ENCODE peak calls at places on chromosome 15, in seven cellular contexts. One of them, this sample, is unnamed.

GRCh38 chr15:26866298-26867198 is at the start of gene GABRA5:
- DNase-seq in kidney epithelial cell: no peak
- DNase-seq in PC-3: peak; percentile 15
- DNase-seq in GM13977: no peak
- DNase-seq in tibial artery: no peak
- DNase-seq in MM.1S: no peak
- DNase-seq in progenitor cell of endocrine pancreas: peak; percentile 49
- DNase-seq in this sample: no peak

GRCh38 chr15:83204697-83205096 is 2.9 kb downstream of the HDGFL3 start:
- DNase-seq in kidney epithelial cell: no peak
- DNase-seq in PC-3: no peak
- DNase-seq in GM13977: no peak
- DNase-seq in tibial artery: no peak
- DNase-seq in MM.1S: no peak
- DNase-seq in progenitor cell of endocrine pancreas: no peak
- DNase-seq in this sample: no peak

GRCh38 chr15:101092186-101092866 is 159.5 kb downstream of the CHSY1 start:
- DNase-seq in kidney epithelial cell: no peak
- DNase-seq in PC-3: no peak
- DNase-seq in GM13977: no peak
- DNase-seq in tibial artery: no peak
- DNase-seq in MM.1S: no peak
- DNase-seq in progenitor cell of endocrine pancreas: no peak
- DNase-seq in this sample: no peak

GRCh38 chr15:33729648-33730047 is 238.6 kb upstream of the CHRM5 start:
- DNase-seq in kidney epithelial cell: no peak
- DNase-seq in PC-3: peak; percentile 79
- DNase-seq in GM13977: no peak
- DNase-seq in tibial artery: no peak
- DNase-seq in MM.1S: no peak
- DNase-seq in progenitor cell of endocrine pancreas: no peak
- DNase-seq in this sample: no peak

GRCh38 chr15:53759333-53759975 is at the start of gene WDR72:
- DNase-seq in kidney epithelial cell: no peak
- DNase-seq in PC-3: no peak
- DNase-seq in GM13977: no peak
- DNase-seq in tibial artery: no peak
- DNase-seq in MM.1S: peak; percentile 23
- DNase-seq in progenitor cell of endocrine pancreas: peak; percentile 20
- DNase-seq in this sample: no peak

GRCh38 chr15:60585743-60586708 is 107.1 kb upstream of the ICE2 start:
- DNase-seq in kidney epithelial cell: peak; percentile 23
- DNase-seq in PC-3: peak; percentile 74
- DNase-seq in GM13977: peak; percentile 52
- DNase-seq in tibial artery: peak; percentile 63
- DNase-seq in MM.1S: peak; percentile 77
- DNase-seq in progenitor cell of endocrine pancreas: peak; percentile 30
- DNase-seq in this sample: no peak

GRCh38 chr15:20353966-20354883 is 187.4 kb downstream of the GOLGA6L6 start:
- DNase-seq in kidney epithelial cell: no peak
- DNase-seq in PC-3: no peak
- DNase-seq in GM13977: peak; percentile 23
- DNase-seq in tibial artery: no peak
- DNase-seq in MM.1S: no peak
- DNase-seq in progenitor cell of endocrine pancreas: no peak
- DNase-seq in this sample: no peak

GRCh38 chr15:75227663-75228280 is 26.1 kb downstream of the C15orf39 start:
- DNase-seq in kidney epithelial cell: no peak
- DNase-seq in PC-3: no peak
- DNase-seq in GM13977: no peak
- DNase-seq in tibial artery: no peak
- DNase-seq in MM.1S: no peak
- DNase-seq in progenitor cell of endocrine pancreas: no peak
- DNase-seq in this sample: no peak

GRCh38 chr15:70121656-70122297 is 24.1 kb upstream of the TLE3 start:
- DNase-seq in kidney epithelial cell: no peak
- DNase-seq in PC-3: peak; percentile 71
- DNase-seq in GM13977: no peak
- DNase-seq in tibial artery: peak; percentile 88
- DNase-seq in MM.1S: no peak
- DNase-seq in progenitor cell of endocrine pancreas: no peak
- DNase-seq in this sample: no peak

GRCh38 chr15:70195808-70196304 is 98.1 kb upstream of the TLE3 start:
- DNase-seq in kidney epithelial cell: peak; percentile 71
- DNase-seq in PC-3: peak; percentile 6
- DNase-seq in GM13977: no peak
- DNase-seq in tibial artery: peak; percentile 85
- DNase-seq in MM.1S: no peak
- DNase-seq in progenitor cell of endocrine pancreas: no peak
- DNase-seq in this sample: no peak

GRCh38 chr15:70882361-70882760 is 9.9 kb downstream of the THAP10 start:
- DNase-seq in kidney epithelial cell: no peak
- DNase-seq in PC-3: no peak
- DNase-seq in GM13977: no peak
- DNase-seq in tibial artery: no peak
- DNase-seq in MM.1S: no peak
- DNase-seq in progenitor cell of endocrine pancreas: no peak
- DNase-seq in this sample: no peak

GRCh38 chr15:44308415-44308814 is 19.9 kb downstream of the GOLM2 start:
- DNase-seq in kidney epithelial cell: no peak
- DNase-seq in PC-3: no peak
- DNase-seq in GM13977: peak; percentile 44
- DNase-seq in tibial artery: no peak
- DNase-seq in MM.1S: peak; percentile 88
- DNase-seq in progenitor cell of endocrine pancreas: no peak
- DNase-seq in this sample: no peak

GRCh38 chr15:40543631-40544294 is 21.1 kb downstream of the CCDC32 start:
- DNase-seq in kidney epithelial cell: no peak
- DNase-seq in PC-3: no peak
- DNase-seq in GM13977: peak; percentile 36
- DNase-seq in tibial artery: no peak
- DNase-seq in MM.1S: peak; percentile 71
- DNase-seq in progenitor cell of endocrine pancreas: no peak
- DNase-seq in this sample: no peak

DNA sequence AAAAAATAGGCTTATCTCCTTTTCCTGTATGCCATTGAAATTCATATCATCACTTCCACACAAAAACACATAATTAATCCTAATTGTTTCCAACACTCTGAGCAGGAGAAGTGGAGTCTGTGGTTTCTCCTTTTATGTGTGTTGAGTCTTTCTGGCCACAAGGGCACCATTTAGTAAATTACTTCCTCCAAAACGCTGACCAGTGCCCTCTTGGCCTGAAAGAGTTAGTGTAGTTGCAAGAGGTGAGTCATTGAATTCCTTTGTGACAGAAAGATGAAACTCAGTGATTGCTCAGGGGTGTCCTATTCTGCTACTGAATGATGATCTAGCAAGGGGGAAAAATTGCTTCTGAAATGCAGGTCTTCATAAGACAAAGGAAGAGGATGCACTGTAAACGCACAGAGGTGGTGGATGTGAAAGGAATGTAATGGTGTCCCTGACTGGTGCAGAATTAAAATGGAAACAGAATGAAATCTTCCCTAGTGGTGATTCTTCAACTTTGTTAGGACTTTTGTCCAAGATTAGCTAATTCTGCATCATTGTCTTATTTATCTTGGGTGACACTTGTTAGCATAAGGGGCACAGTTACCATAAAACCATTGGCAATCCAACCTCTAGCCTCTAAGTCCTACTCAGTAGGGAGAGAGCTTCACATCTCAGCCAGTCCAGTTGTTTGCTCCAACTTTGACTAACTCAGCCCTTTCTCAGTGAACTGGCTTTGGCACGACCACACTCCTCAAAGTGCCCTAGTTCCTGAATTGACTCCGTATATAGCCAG is 208.4 kb upstream of the NANOGP8 start:
- DNase-seq in kidney epithelial cell: peak; percentile 69
- DNase-seq in PC-3: peak; percentile 89
- DNase-seq in GM13977: no peak
- DNase-seq in tibial artery: no peak
- DNase-seq in MM.1S: no peak
- DNase-seq in progenitor cell of endocrine pancreas: no peak
- DNase-seq in this sample: no peak
- TF ChIP-seq CTCF in kidney epithelial cell: no peak
- TF ChIP-seq CTCF in PC-3: peak; percentile 59
- TF ChIP-seq CTCF in GM13977: no peak
- TF ChIP-seq CTCF in tibial artery: no peak
- TF ChIP-seq CTCF in MM.1S: no peak
- TF ChIP-seq CTCF in progenitor cell of endocrine pancreas: peak; percentile 21
- TF ChIP-seq CTCF in this sample: no peak

DNA sequence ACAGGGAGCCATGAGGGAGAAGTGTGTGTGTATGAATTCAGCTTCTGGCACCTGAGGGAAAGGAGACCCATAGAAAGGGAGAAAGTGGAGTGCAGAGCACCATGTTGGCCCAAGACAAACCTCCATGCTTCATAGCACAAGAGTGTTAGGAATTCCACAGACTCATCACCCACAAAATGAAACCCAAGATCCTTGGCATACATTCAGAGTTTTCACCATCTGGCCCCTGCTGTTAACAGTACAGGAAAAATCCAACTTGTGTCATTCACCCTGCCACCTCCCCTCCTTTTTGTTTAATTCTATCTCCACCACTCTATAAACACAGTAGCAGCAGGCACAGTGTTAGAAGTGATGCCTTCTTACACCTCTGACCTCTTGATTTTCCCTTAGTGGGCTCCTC is 60.0 kb upstream of the MNS1 start:
- DNase-seq in kidney epithelial cell: peak; percentile 32
- DNase-seq in PC-3: no peak
- DNase-seq in GM13977: no peak
- DNase-seq in tibial artery: no peak
- DNase-seq in MM.1S: no peak
- DNase-seq in progenitor cell of endocrine pancreas: no peak
- DNase-seq in this sample: no peak
- TF ChIP-seq CTCF in kidney epithelial cell: no peak
- TF ChIP-seq CTCF in PC-3: no peak
- TF ChIP-seq CTCF in GM13977: no peak
- TF ChIP-seq CTCF in tibial artery: no peak
- TF ChIP-seq CTCF in MM.1S: no peak
- TF ChIP-seq CTCF in progenitor cell of endocrine pancreas: no peak
- TF ChIP-seq CTCF in this sample: no peak

DNA sequence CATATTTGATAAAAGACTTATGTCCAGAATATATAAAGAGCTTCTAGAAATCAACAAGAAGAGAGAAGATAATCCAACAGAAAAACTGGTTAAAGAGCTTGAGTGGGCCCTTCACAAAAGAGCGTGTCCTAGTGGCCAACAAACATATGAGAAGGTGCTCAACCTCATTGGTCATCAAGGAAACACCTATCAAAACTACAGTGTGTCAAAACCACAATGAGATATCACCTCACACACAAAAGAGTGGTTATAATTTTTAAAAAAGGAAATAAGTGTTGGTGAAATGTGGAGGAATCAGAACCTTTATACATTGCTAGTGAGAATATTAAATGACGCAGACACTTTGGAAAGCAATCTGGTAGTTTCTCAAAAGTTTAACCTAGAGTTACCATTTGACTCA is 68.4 kb upstream of the KLF13 start:
- DNase-seq in kidney epithelial cell: no peak
- DNase-seq in PC-3: no peak
- DNase-seq in GM13977: no peak
- DNase-seq in tibial artery: no peak
- DNase-seq in MM.1S: no peak
- DNase-seq in progenitor cell of endocrine pancreas: no peak
- DNase-seq in this sample: no peak
- TF ChIP-seq CTCF in kidney epithelial cell: no peak
- TF ChIP-seq CTCF in PC-3: no peak
- TF ChIP-seq CTCF in GM13977: no peak
- TF ChIP-seq CTCF in tibial artery: no peak
- TF ChIP-seq CTCF in MM.1S: no peak
- TF ChIP-seq CTCF in progenitor cell of endocrine pancreas: no peak
- TF ChIP-seq CTCF in this sample: no peak

DNA sequence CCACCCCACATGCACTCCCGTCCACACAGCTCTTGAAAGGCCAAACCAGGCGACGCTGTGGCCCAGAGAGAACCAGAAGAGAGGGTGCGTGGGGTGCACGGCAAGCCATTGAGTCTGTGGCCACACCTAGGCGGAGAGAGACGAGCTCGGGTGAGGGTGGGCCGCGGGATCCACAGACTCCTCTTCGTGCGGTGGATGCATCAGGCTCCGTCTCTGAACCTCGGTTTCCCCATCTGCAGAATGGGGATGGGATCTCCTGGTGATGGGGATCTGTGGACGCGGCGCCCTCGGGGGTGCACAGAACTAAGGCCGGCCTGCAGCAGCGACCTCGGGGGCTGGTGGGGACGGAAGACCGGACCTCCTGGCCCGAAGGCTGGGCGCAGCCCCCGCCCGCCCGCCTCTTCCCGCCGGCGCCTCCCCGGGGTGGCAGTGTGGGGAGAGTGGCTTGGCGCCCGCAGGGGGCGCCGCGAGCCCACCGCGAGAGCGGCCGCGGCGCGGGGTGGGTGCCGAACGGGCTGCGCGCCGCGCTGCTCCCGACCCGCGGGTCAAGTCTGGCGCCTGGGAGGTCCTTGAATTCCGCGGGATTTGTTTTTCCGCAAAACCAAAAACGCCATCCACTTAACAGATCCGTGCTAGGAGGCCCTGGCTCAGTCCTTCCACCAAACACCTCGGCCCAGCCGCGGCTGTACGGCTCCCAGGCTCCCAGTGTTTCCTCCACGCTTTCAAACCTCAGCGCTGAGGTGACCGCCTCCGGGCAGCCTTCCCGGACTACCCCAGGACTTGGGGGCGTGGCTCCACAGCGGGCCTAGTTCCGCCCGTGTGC is 13.2 kb upstream of the ADPGK start:
- DNase-seq in kidney epithelial cell: no peak
- DNase-seq in PC-3: peak; percentile 19
- DNase-seq in GM13977: peak; percentile 78
- DNase-seq in tibial artery: no peak
- DNase-seq in MM.1S: peak; percentile 55
- DNase-seq in progenitor cell of endocrine pancreas: peak; percentile 40
- DNase-seq in this sample: peak; percentile 48
- TF ChIP-seq CTCF in kidney epithelial cell: peak; percentile 11
- TF ChIP-seq CTCF in PC-3: peak; percentile 52
- TF ChIP-seq CTCF in GM13977: peak; percentile 71
- TF ChIP-seq CTCF in tibial artery: peak; percentile 46
- TF ChIP-seq CTCF in MM.1S: peak; percentile 51
- TF ChIP-seq CTCF in progenitor cell of endocrine pancreas: peak; percentile 78
- TF ChIP-seq CTCF in this sample: no peak

DNA sequence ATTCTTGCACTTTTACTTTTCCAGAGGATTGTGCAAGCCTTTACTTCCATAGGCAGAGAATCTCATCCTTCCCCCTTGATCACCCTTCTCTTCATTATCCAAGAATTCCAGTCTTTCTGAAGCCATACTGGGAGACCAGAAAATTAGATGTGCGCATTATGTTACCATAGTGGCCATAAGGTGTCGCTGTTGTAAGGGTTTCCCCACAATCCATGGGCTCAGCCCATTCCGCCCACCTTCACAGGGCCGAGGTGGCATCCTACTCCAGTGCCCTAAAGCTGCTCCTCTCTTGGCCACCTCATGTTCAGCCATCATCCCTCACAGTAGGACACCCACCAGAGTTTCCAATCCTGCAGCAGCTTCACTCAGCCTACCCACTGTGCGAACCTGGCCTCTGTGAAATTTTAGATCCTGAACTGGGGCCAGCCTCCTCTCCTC is 35.0 kb downstream of the CTSH start:
- DNase-seq in kidney epithelial cell: no peak
- DNase-seq in PC-3: peak; percentile 73
- DNase-seq in GM13977: peak; percentile 52
- DNase-seq in tibial artery: no peak
- DNase-seq in MM.1S: peak; percentile 17
- DNase-seq in progenitor cell of endocrine pancreas: peak; percentile 30
- DNase-seq in this sample: no peak
- TF ChIP-seq CTCF in kidney epithelial cell: peak; percentile 68
- TF ChIP-seq CTCF in PC-3: peak; percentile 87
- TF ChIP-seq CTCF in GM13977: peak; percentile 68
- TF ChIP-seq CTCF in tibial artery: peak; percentile 60
- TF ChIP-seq CTCF in MM.1S: peak; percentile 67
- TF ChIP-seq CTCF in progenitor cell of endocrine pancreas: peak; percentile 81
- TF ChIP-seq CTCF in this sample: no peak

This sample was measured in activated B cell treated with CpG ODN at 0.5 μM for 24 hours.